ENCODE peak calls at places on chromosomes 2 and 18, in seven cellular contexts. B, F, Y, C, V, J and N are unnamed samples. For H3K4me1, the result is how much of the 10 kb centered on the place peaks cover.

GRCh38 chr18:79918089-79919011 is 33.1 kb downstream of the SLC66A2 start:
- DNase-seq in B (no peak), F (peak), Y (no peak), C (peak), V (no peak), J (no peak), N (peak)

GRCh38 chr2:73063909-73064875 is 7.3 kb downstream of the SFXN5 start:
- DNase-seq in B (peak), F (no peak), Y (no peak), C (no peak), V (no peak), J (peak), N (no peak)

GRCh38 chr2:67561411-67561965 is 164.4 kb downstream of the ETAA1 start:
- DNase-seq in B (peak), F (no peak), Y (no peak), C (no peak), V (no peak), J (peak), N (no peak)

GRCh38 chr18:6365385-6365784 is 49.3 kb downstream of the L3MBTL4 start:
- DNase-seq in B (no peak), F (no peak), Y (no peak), C (no peak), V (no peak), J (no peak), N (no peak)

GRCh38 chr18:6994053-6994452 is 123.5 kb downstream of the LAMA1 start:
- DNase-seq in B (peak), F (no peak), Y (no peak), C (no peak), V (no peak), J (no peak), N (no peak)

GRCh38 chr2:68043719-68044498 is 18.9 kb downstream of the C1D start:
- DNase-seq in B (peak), F (no peak), Y (no peak), C (no peak), V (no peak), J (peak), N (no peak)

GRCh38 chr2:15155959-15156574 is 405.1 kb downstream of the NBAS start:
- DNase-seq in B (no peak), F (no peak), Y (no peak), C (no peak), V (no peak), J (no peak), N (no peak)

GRCh38 chr2:178047391-178047790 is 25.2 kb downstream of the PDE11A start:
- DNase-seq in B (no peak), F (no peak), Y (no peak), C (no peak), V (no peak), J (no peak), N (no peak)

GRCh38 chr2:234203135-234203984 is 152.9 kb downstream of the SPP2 start:
- DNase-seq in B (peak), F (no peak), Y (no peak), C (no peak), V (no peak), J (peak), N (no peak)

GRCh38 chr18:21914739-21915319 is 174.2 kb downstream of the MIB1 start:
- DNase-seq in B (peak), F (no peak), Y (no peak), C (no peak), V (peak), J (peak), N (no peak)

GRCh38 chr2:208244422-208244821 is 10.4 kb downstream of the IDH1 start:
- DNase-seq in B (no peak), F (no peak), Y (no peak), C (no peak), V (no peak), J (no peak), N (no peak)

GRCh38 chr2:208240641-208241209 is 14.1 kb downstream of the IDH1 start:
- DNase-seq in B (no peak), F (no peak), Y (no peak), C (no peak), V (no peak), J (no peak), N (no peak)

GRCh38 chr2:208235860-208236259 is 19.0 kb downstream of the IDH1 start:
- DNase-seq in B (no peak), F (no peak), Y (no peak), C (no peak), V (no peak), J (no peak), N (no peak)

GRCh38 chr2:208234786-208235185 is 20.1 kb downstream of the IDH1 start:
- DNase-seq in B (no peak), F (no peak), Y (no peak), C (no peak), V (no peak), J (no peak), N (no peak)

DNA sequence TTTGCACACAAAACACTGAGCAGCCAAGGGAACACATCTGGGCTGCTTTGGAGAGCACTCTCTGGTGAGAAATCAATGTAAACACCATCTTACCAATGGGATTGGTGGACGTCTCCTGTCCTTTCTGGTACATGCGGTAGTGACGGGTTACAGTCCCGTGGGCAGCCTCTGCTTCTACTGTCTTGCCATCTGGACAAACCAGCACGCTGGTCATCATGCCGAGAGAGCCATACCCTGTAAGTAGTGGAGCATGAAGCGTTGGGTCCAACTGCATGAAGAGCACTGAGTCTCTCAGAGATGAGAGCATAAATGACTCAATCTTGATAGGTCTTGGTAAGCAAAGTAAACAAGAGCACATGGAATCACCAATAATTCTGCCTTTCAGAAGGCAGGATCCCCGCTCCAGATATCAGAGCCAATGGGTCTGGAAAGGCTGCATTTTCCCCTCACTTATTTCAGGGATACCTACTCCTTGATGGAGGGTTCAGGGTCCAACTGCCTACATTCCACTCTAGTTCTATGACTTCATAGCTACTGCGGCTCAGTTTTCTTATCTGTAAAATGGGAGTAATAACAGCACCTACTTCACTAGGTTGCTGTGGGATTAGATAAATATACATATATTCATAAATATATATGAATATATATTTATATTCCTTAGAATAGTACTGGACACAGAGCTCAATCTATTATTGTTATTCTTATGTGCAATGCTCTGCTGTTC is 14.9 kb downstream of the IDH1 start:
- DNase-seq in B (no peak), F (no peak), Y (no peak), C (no peak), V (no peak), J (no peak), N (no peak)
- H3K27ac ChIP-seq in B (no peak), F (no peak), Y (no peak), C (no peak), V (no peak), J (no peak), N (no peak)

GRCh38 chr18:76973512-76974302 is 151.3 kb downstream of the ZNF236 start:
- DNase-seq in B (no peak), F (peak), Y (no peak), C (no peak), V (no peak), J (no peak), N (no peak)

GRCh38 chr18:76974345-76974744 is 152.0 kb downstream of the ZNF236 start:
- DNase-seq in B (no peak), F (no peak), Y (no peak), C (no peak), V (no peak), J (no peak), N (no peak)

GRCh38 chr18:76972241-76972640 is 149.9 kb downstream of the ZNF236 start:
- DNase-seq in B (no peak), F (no peak), Y (no peak), C (no peak), V (no peak), J (no peak), N (no peak)

GRCh38 chr18:76971149-76971548 is 148.8 kb downstream of the ZNF236 start:
- DNase-seq in B (no peak), F (no peak), Y (no peak), C (no peak), V (no peak), J (no peak), N (no peak)

DNA sequence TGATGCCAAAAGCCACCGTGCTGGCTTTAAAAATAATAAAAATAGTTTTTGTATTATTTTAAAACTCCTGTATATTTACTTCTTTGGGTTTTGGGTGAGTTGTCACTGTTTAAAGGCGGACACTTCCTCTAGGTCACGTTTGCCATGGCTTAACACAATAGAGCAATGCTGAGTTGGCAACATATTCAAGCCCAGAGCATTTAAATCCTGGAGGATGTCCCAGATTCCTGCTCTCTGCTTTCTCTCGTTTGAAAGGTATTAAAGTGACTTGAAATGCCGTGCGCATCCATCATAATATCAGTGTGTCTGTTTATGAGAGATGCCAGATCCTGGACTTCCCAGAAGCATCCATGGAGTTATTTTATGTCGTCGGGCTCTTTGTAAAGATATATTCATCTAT is 150.5 kb downstream of the ZNF236 start:
- DNase-seq in B (no peak), F (no peak), Y (no peak), C (no peak), V (no peak), J (peak), N (no peak)
- H3K4me1 ChIP-seq in B (under half), F (under half), Y (under half), C (under half), V (under half), J (under half), N (under half)

DNA sequence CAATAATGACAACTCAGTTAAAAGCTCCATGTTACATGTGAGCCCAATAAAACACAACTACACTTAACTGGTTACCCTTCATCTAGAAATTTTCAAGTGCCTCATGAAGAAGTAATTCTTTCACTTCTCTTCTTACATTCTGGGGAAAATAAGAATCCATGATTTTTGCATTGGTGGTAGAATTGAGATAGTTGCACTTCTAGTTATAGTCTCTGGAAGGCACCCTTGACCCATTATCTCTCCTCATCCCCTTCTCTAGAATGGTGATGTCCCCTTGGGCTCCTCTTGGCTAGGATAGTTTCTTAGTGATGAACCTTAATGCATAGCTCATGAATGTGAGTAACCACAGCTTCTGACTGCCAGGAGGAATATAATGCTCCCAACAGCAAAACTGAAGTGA is 3.6 kb downstream of the LGALSL start:
- DNase-seq in B (no peak), F (no peak), Y (no peak), C (no peak), V (no peak), J (no peak), N (no peak)
- TF ChIP-seq CTCF in B (no peak), F (no peak), Y (no peak), C (no peak), V (no peak), J (no peak), N (no peak)

GRCh38 chr2:47771211-47771610 is 11.7 kb upstream of the MSH6 start:
- DNase-seq in B (peak), F (no peak), Y (no peak), C (no peak), V (no peak), J (peak), N (no peak)
- H3K27ac ChIP-seq in B (peak), F (no peak), Y (no peak), C (no peak), V (no peak), J (peak), N (no peak)